ENCODE peak calls at places on chromosomes 4 and X, in four cellular contexts. O is neural progenitor cell, Q is tibial artery, Y is mucosa of descending colon. A is an unnamed sample.

GRCh38 chr4:168587326-168588125 is 90.7 kb downstream of the PALLD start:
- DNase-seq in O (no peak), Y (no peak), Q (peak; percentile 44), A (peak; percentile 6)

GRCh38 chr4:169906104-169906503 is 120.1 kb downstream of the MFAP3L start:
- DNase-seq in Y (no peak), Q (no peak), O (no peak), A (no peak)

GRCh38 chrX:70421618-70422017 is 1.5 kb upstream of the GDPD2 start:
- DNase-seq in Q (no peak), O (peak; percentile 21), Y (no peak), A (no peak)

GRCh38 chrX:115531818-115532403 is 29.1 kb upstream of the PLS3 start:
- DNase-seq in O (no peak), Y (no peak), Q (no peak), A (no peak)

GRCh38 chr4:109365944-109366343 is 63.5 kb upstream of the COL25A1 start:
- DNase-seq in Y (no peak), O (no peak), Q (no peak), A (no peak)

GRCh38 chrX:11664211-11664888 is 1.4 kb downstream of the ARHGAP6 start:
- DNase-seq in Y (no peak), O (peak; percentile 31), Q (no peak), A (peak; percentile 13)

GRCh38 chr4:139595989-139596679 is 40.1 kb upstream of the SETD7 start:
- DNase-seq in O (no peak), Y (no peak), Q (peak; percentile 70), A (peak; percentile 28)

GRCh38 chrX:39678914-39679313 is 418.8 kb downstream of the BCOR start:
- DNase-seq in O (no peak), Y (no peak), Q (no peak), A (no peak)

GRCh38 chr4:36349904-36350554 is 68.6 kb downstream of the DTHD1 start:
- DNase-seq in Y (no peak), O (no peak), Q (no peak), A (no peak)

GRCh38 chrX:120857240-120857639 is 18.4 kb downstream of the CT47B1 start:
- DNase-seq in Q (no peak), Y (no peak), O (peak; percentile 4), A (no peak)

GRCh38 chrX:16465081-16465876 is 184.7 kb upstream of the S100G start:
- DNase-seq in O (no peak), Y (no peak), Q (no peak), A (no peak)

GRCh38 chrX:125137521-125137920 is 182.2 kb upstream of the TEX13C start:
- DNase-seq in O (no peak), Y (no peak), Q (no peak), A (no peak)

GRCh38 chrX:125131146-125131545 is 188.5 kb upstream of the TEX13C start:
- DNase-seq in Q (no peak), Y (no peak), O (peak; percentile 12), A (no peak)

GRCh38 chrX:125132274-125132673 is 187.4 kb upstream of the TEX13C start:
- DNase-seq in O (peak; percentile 29), Y (no peak), Q (no peak), A (no peak)
- TF ChIP-seq CTCF in O (peak; percentile 57), Y (no peak), Q (peak; percentile 10), A (no peak)

GRCh38 chr4:1261107-1261928 is 12.4 kb upstream of the CTBP1 start:
- DNase-seq in Q (no peak), O (no peak), Y (no peak), A (no peak)

GRCh38 chr4:1255699-1256098 is 6.8 kb upstream of the CTBP1 start:
- DNase-seq in Y (no peak), O (no peak), Q (no peak), A (no peak)

GRCh38 chr4:1260418-1261106 is 11.6 kb upstream of the CTBP1 start:
- DNase-seq in Y (no peak), O (no peak), Q (no peak), A (no peak)

GRCh38 chr4:1259966-1260365 is 11.0 kb upstream of the CTBP1 start:
- DNase-seq in O (no peak), Q (no peak), Y (no peak), A (no peak)

DNA sequence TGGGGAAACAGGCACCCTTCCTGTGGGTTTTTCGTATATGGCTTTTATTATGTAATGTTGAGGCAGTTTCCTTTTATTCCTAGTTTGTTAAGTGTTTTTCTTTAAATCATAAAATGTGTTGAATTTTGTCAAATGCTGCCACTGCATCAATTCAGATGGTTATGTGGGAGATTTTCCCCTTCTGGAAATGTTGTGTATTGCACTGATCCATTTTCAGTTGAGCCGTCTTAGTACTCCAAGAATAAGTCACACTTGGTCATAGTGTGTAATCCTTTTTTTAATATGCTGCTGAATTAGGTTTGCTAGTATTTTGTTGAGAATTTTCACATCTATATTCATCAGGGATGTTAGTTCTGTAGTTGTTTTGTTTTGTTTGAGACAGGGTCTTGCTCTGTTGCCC is 9.5 kb upstream of the CTBP1 start:
- DNase-seq in Q (no peak), O (no peak), Y (no peak), A (no peak)
- H3K9me3 ChIP-seq in Q (no peaks in the 10 kb centered on the region), O (peaks cover 10% of the 10 kb centered on the region), Y (no peaks in the 10 kb centered on the region), A (no peaks in the 10 kb centered on the region)

GRCh38 chrX:53223068-53223693 is 1.8 kb downstream of the KDM5C start:
- DNase-seq in Y (no peak), O (peak; percentile 19), Q (no peak), A (peak; percentile 49)
- H3K4me3 ChIP-seq in Y (no peak overlapping the region), O (peak overlapping the region; percentile 84), Q (peak overlapping the region; percentile 86), A (peak overlapping the region; percentile 79)

GRCh38 chrX:125646195-125646594 is 326.5 kb downstream of the TEX13C start:
- DNase-seq in Y (no peak), O (no peak), Q (no peak), A (no peak)
- TF ChIP-seq CTCF in Y (no peak), O (peak; percentile 22), Q (no peak), A (no peak)

GRCh38 chrX:866441-866990 is 235.9 kb downstream of the SHOX start:
- DNase-seq in O (no peak), Q (no peak), Y (no peak), A (no peak)
- H3K9me3 ChIP-seq in O (no peaks in the 10 kb centered on the region), Q (no peaks in the 10 kb centered on the region), Y (peaks cover 2% of the 10 kb centered on the region), A (no peaks in the 10 kb centered on the region)

DNA sequence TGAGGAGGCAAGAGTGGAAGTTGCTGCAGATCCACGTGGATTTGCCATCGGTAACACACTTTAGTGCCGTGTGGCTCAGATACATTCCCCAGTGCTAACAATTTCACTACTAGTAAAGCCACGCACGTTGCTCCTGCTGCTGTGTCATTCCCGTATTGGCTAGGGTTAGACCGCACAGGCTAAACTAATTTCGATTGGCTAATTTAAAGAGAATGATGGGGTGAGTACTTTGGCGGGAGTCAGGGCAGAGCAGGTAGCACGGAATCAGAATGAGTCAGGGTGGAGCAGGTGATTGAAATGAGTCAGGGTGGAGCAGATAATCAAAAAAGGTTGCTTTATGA is 1337.5 kb downstream of the FSTL5 start:
- DNase-seq in O (no peak), Q (no peak), Y (no peak), A (no peak)
- H3K4me3 ChIP-seq in O (no peak overlapping the region), Q (no peak overlapping the region), Y (no peak overlapping the region), A (no peak overlapping the region)